ENCODE peak calls at places on chromosomes 4 and X, in four cellular contexts. M is GM12878, U is K562, F is HepG2. D is an unnamed sample.

GRCh38 chr4:81571105-81571504 is 99.4 kb upstream of the RASGEF1B start:
- DNase-seq in F (no peak), U (no peak), M (no peak), D (no peak)

GRCh38 chr4:183626168-183626567 is 32.8 kb downstream of the RWDD4 start:
- DNase-seq in F (no peak), U (no peak), M (no peak), D (no peak)

GRCh38 chr4:40685300-40685699 is 55.6 kb upstream of the RBM47 start:
- DNase-seq in F (peak; percentile 26), M (no peak), U (no peak), D (no peak)

GRCh38 chrX:110143454-110144210 is 140.7 kb downstream of the TMEM164 start:
- DNase-seq in F (no peak), M (no peak), U (no peak), D (no peak)

GRCh38 chr4:122710434-122711308 is 21.8 kb upstream of the BBS12 start:
- DNase-seq in U (no peak), M (no peak), F (no peak), D (no peak)

GRCh38 chrX:69025802-69026301 is 139.4 kb downstream of the PJA1 start:
- DNase-seq in F (no peak), M (no peak), U (no peak), D (no peak)

GRCh38 chrX:136030357-136031225 is 45.4 kb downstream of the SLC9A6 start:
- DNase-seq in F (no peak), M (no peak), U (no peak), D (no peak)

GRCh38 chr4:54958236-54958635 is 167.2 kb downstream of the KDR start:
- DNase-seq in U (no peak), M (no peak), F (no peak), D (no peak)

GRCh38 chr4:186762865-186763264 is 39.2 kb upstream of the FAT1 start:
- DNase-seq in U (no peak), M (no peak), F (no peak), D (no peak)

GRCh38 chrX:130974323-130974722 is 71.3 kb upstream of the ENOX2 start:
- DNase-seq in U (no peak), F (no peak), M (no peak), D (no peak)

GRCh38 chr4:79651516-79651915 is 243.5 kb upstream of the GK2 start:
- DNase-seq in U (no peak), F (peak; percentile 1), M (no peak), D (no peak)

GRCh38 chr4:16608123-16608522 is 290.3 kb downstream of the LDB2 start:
- DNase-seq in F (no peak), U (no peak), M (no peak), D (no peak)

GRCh38 chr4:141905751-141906150 is 269.4 kb downstream of the IL15 start:
- DNase-seq in M (no peak), F (no peak), U (no peak), D (no peak)

GRCh38 chrX:47556045-47556623 is 4.9 kb upstream of the ARAF start:
- DNase-seq in F (no peak), M (peak; percentile 68), U (peak; percentile 64), D (peak; percentile 80)

GRCh38 chrX:141669689-141670088 is 28.9 kb downstream of the SPANXD start:
- DNase-seq in F (no peak), M (no peak), U (no peak), D (no peak)

GRCh38 chr4:186144596-186145569 is 40.4 kb downstream of the FAM149A start:
- DNase-seq in M (no peak), F (no peak), U (no peak), D (peak; percentile 92)

GRCh38 chr4:176360446-176360845 is 40.7 kb downstream of the SPCS3 start:
- DNase-seq in M (no peak), F (no peak), U (no peak), D (no peak)

GRCh38 chrX:10199212-10199611 is 42.4 kb downstream of the CLCN4 start:
- DNase-seq in U (no peak), F (no peak), M (no peak), D (no peak)

GRCh38 chr4:101355767-101356702 is 8.7 kb upstream of the PPP3CA start:
- DNase-seq in U (no peak), F (peak; percentile 81), M (no peak), D (no peak)

GRCh38 chrX:103949506-103949905 is 12.9 kb upstream of the TMSB15B start:
- DNase-seq in M (no peak), F (no peak), U (no peak), D (no peak)

GRCh38 chrX:123087326-123087725 is 96.8 kb upstream of the GRIA3 start:
- DNase-seq in F (peak; percentile 81), M (no peak), U (no peak), D (no peak)
- TF ChIP-seq NFIC in F (no peak), M (no peak), U (no peak), D (no peak)

GRCh38 chrX:148538582-148538981 is 38.2 kb downstream of the AFF2 start:
- DNase-seq in M (no peak), U (no peak), F (no peak), D (no peak)
- H3K4me2 ChIP-seq in M (no peak overlapping the region), U (no peak overlapping the region), F (no peak overlapping the region), D (no peak overlapping the region)

DNA sequence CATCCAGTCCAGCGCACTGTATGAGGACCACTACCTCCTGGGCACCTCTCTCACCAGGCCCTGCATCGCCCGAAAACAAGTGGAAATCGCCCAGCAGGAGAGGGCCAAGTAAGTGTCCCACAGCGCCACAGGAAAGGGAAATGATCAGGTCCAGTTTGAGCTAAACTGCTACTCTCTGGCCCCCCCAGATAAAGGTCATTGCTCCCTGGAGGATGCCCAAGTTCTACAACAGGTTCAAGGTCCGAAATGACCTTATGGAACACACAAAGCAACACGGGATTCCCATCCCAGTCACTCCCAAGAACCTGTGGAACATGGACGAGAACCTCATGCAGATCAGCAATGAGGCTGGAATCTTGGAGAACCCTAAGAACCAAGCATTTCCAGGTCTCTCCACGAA is 104.1 kb downstream of the PLS3 start:
- DNase-seq in M (no peak), U (no peak), F (no peak), D (no peak)
- TF ChIP-seq NFIC in M (no peak), U (no peak), F (no peak), D (no peak)

DNA sequence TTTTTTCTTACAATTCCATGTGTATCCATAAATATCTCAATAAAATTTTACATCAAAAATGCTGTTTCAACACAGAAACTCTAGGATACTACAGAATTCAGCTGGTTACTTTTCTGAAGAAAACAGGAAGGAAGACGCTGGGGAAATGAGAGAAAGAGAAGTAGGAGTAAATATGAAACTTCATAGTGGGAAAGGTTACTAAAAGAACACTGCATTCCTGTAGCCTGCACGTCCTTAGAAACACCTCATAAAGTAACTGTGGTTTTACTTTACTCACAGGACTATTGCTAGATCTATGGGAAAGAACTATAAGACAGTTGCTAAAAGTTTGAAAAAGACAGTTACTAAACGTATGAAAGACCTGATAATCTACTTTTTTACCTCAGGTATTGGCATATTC is 23.1 kb downstream of the ATP11C start:
- DNase-seq in U (no peak), F (no peak), M (no peak), D (no peak)
- H3K4me2 ChIP-seq in U (no peak overlapping the region), F (no peak overlapping the region), M (peak overlapping the region; percentile 42), D (no peak overlapping the region)

GRCh38 chr4:5797866-5798265 is 86.9 kb downstream of the EVC start:
- DNase-seq in M (no peak), U (no peak), F (no peak), D (no peak)
- TF ChIP-seq NFIC in M (no peak), U (no peak), F (no peak), D (no peak)

DNA sequence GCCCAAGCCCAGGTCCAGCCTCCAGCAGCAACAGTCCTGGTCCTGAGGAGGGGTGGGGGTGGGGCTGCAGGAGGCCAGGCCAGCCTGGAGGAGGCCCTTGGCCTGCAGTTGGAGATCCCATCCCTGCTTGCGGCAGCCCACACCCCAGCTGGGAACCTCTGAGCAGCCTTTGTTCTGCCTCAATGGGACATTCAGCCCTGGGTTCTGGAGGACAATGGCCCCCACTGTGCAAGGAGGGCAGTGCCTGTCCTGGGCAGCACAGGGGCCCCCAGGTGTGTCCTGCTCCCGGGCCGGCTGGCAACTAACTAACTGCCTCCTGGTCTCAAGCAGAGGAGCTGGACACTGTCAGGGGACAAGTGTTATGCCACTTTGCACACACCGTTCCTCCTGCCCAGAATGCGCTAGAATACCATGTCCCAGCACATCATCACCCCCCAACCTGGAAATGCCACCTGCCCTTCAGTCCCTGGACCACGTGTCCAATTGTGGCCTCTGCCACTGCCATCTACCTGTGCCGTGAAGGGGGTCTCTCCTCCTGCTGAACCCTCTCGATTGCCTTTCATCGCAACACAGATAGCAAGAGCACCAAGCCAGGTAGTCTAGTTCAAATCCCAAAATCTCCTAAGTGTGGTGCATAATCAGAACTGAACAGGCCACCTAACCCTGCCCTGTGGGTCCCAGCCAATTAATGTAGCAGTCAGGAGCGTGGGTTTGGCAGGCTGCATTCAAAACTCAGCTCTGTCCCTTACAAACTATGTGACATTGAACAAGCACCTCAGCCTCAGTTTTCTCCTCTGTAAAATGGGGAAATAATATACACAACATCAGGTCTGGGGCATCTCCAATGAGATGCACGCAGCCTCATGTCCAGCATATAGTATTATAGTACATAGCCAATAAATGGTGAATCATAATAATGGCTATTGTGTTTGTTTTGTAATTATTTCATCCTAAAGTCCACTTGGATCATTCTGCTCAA is 8.8 kb downstream of the PPP2R2C start:
- DNase-seq in M (no peak), U (no peak), F (no peak), D (no peak)
- H3K4me2 ChIP-seq in M (no peak overlapping the region), U (no peak overlapping the region), F (no peak overlapping the region), D (no peak overlapping the region)

D was measured in SK-N-SH.